ENCODE peak calls at places on chromosomes 12 and 14, in ten cellular contexts. Y is IMR-90, O is sigmoid colon, X is Peyer's patch, U is A549, R is ovary, I is spleen, P is endothelial cell of umbilical vein, A is vagina, V is HCT116. H is an unnamed sample.

GRCh38 chr14:68598621-68599447 is 194.0 kb downstream of the ZFP36L1 start:
- DNase-seq in P (peak), V (peak), U (peak), Y (peak), O (peak), I (peak), A (no peak), R (peak), X (peak), H (peak)

GRCh38 chr14:102862154-102862772 is 60.2 kb upstream of the AMN start:
- DNase-seq in I (no peak), A (no peak), Y (no peak), R (no peak), X (no peak), V (no peak), U (no peak), O (no peak), P (no peak), H (no peak)

GRCh38 chr14:68816183-68816942 is 23.5 kb upstream of the ZFP36L1 start:
- DNase-seq in A (no peak), P (peak), Y (peak), U (peak), O (peak), R (peak), I (peak), V (no peak), X (peak), H (peak)

GRCh38 chr14:66228267-66228970 is 257.8 kb upstream of the CCDC196 start:
- DNase-seq in Y (no peak), I (no peak), O (no peak), P (no peak), A (no peak), R (no peak), V (peak), U (peak), X (no peak), H (no peak)

GRCh38 chr14:69715725-69716482 is 51.0 kb upstream of the SRSF5 start:
- DNase-seq in I (no peak), U (no peak), R (peak), P (peak), V (no peak), O (peak), X (no peak), A (no peak), Y (peak), H (peak)

GRCh38 chr12:69949324-69949723 is 124.3 kb downstream of the MYRFL start:
- DNase-seq in R (no peak), O (no peak), A (no peak), Y (no peak), U (no peak), P (no peak), V (no peak), I (no peak), X (no peak), H (no peak)

GRCh38 chr12:1803736-1804135 is 16.6 kb upstream of the LRTM2 start:
- DNase-seq in O (no peak), P (no peak), U (no peak), Y (no peak), X (no peak), I (peak), R (no peak), V (no peak), A (no peak), H (no peak)

GRCh38 chr12:79689477-79690155 is 1.1 kb downstream of the PAWR start:
- DNase-seq in X (peak), Y (peak), O (no peak), I (peak), R (peak), V (no peak), P (peak), A (no peak), U (peak), H (peak)

GRCh38 chr12:52423661-52424503 is 10.3 kb downstream of the KRT75 start:
- DNase-seq in V (no peak), P (no peak), O (peak), U (no peak), A (no peak), Y (no peak), I (peak), R (no peak), X (no peak), H (no peak)

GRCh38 chr14:66403183-66403582 is 83.0 kb upstream of the CCDC196 start:
- DNase-seq in O (no peak), P (peak), A (no peak), I (no peak), V (no peak), Y (peak), R (no peak), X (no peak), U (peak), H (no peak)

GRCh38 chr12:81120961-81121360 is 43.1 kb downstream of the ACSS3 start:
- DNase-seq in P (no peak), Y (no peak), O (no peak), U (no peak), X (no peak), A (no peak), R (no peak), V (no peak), I (no peak), H (no peak)

GRCh38 chr12:89351489-89352241 is 636 bp downstream of the DUSP6 start:
- DNase-seq in O (peak), R (peak), Y (peak), P (no peak), U (peak), A (no peak), V (no peak), X (peak), I (peak), H (peak)

GRCh38 chr12:89353188-89353822 is 1.0 kb upstream of the DUSP6 start:
- DNase-seq in I (no peak), R (peak), U (peak), P (peak), X (peak), O (peak), Y (peak), V (peak), A (no peak), H (peak)

GRCh38 chr12:89352242-89352491 is 134 bp downstream of the DUSP6 start:
- DNase-seq in V (no peak), A (no peak), Y (no peak), R (no peak), U (no peak), X (no peak), I (no peak), O (no peak), P (no peak), H (no peak)

GRCh38 chr12:89353823-89354629 is 1.7 kb upstream of the DUSP6 start:
- DNase-seq in I (peak), X (peak), P (peak), V (peak), A (no peak), U (peak), R (peak), O (peak), Y (peak), H (peak)

DNA sequence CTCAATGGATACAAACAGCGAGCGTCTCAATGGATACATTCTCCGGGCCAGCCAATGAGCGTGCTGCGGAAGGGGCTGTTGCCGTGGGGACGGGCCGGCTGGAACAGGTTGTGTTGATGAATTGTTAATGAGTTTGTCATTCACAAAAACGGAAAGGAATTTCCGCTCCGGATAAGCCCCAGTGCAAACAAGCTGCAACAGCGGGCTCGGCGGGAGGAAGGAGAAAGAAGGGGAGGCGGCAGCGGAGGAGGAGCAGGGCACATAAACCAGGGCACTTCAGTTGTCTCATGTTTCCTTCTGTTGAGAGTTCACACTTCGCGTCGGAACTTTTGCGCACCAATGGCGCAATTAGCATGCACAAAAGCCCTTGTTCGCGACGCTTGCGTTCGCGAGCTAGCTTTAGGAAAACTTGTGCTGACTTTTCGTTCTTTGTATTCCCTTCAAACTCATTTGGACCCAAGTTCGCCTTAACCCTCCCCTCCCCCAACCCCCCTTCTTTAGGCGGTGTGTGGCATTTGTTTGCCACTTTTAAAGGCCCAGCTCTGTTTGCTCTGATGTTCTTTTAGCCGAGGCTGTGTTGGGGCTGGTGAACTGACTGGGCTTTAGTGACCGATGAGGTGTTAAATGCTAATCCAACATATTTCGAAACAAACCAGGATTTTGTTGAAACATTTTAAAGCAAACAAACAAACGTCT is at the start of gene DUSP6:
- DNase-seq in U (peak), X (peak), P (peak), I (peak), V (peak), R (peak), O (peak), A (no peak), Y (peak), H (peak)
- TF ChIP-seq POLR2A in U (peak), X (no peak), P (no peak), I (no peak), V (no peak), R (peak), O (peak), A (no peak), Y (no peak), H (no peak)

GRCh38 chr12:131795688-131796410 is 32.3 kb upstream of the MMP17 start:
- DNase-seq in O (no peak), V (no peak), A (no peak), U (no peak), I (no peak), P (no peak), Y (no peak), X (no peak), R (no peak), H (no peak)

GRCh38 chr12:131799195-131799594 is 29.0 kb upstream of the MMP17 start:
- DNase-seq in U (no peak), P (no peak), R (no peak), A (no peak), O (no peak), V (no peak), I (no peak), X (no peak), Y (no peak), H (no peak)

GRCh38 chr12:131796754-131797587 is 31.2 kb upstream of the MMP17 start:
- DNase-seq in Y (no peak), P (no peak), V (no peak), A (no peak), X (no peak), U (no peak), I (no peak), R (no peak), O (no peak), H (no peak)

GRCh38 chr12:131796411-131796736 is 31.8 kb upstream of the MMP17 start:
- DNase-seq in Y (no peak), R (no peak), I (no peak), V (no peak), O (no peak), U (no peak), P (no peak), X (no peak), A (no peak), H (no peak)

DNA sequence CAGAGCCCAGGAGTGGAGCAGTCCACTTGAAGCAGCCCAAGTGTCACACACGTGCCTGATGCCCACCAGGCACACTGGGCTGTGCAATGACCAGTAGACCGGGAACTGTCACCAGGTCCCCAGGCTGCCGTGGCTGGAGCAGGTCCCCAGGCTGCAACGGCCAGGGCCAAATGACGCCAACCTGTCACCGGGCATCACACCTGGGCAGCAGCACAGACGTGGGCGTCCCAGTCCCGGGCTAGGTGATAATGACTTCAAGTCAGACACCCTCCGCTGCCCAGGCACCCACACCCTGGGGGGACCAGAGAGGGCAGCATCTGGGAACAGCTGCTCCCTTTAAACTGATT is 30.6 kb upstream of the MMP17 start:
- DNase-seq in P (no peak), R (no peak), V (no peak), A (no peak), U (no peak), I (no peak), X (no peak), O (no peak), Y (no peak), H (no peak)
- TF ChIP-seq POLR2A in P (no peak), R (no peak), V (no peak), A (no peak), U (no peak), I (no peak), X (no peak), O (no peak), Y (no peak), H (no peak)

GRCh38 chr14:104752735-104753527 is at the start of gene SIVA1:
- DNase-seq in O (peak), U (peak), V (peak), P (peak), A (peak), I (peak), Y (peak), X (peak), R (peak), H (peak)

GRCh38 chr14:104750658-104751057 is 2.3 kb upstream of the SIVA1 start:
- DNase-seq in V (no peak), O (no peak), I (peak), P (no peak), R (no peak), A (no peak), X (no peak), Y (no peak), U (peak), H (no peak)

GRCh38 chr14:104753528-104754212 is 723 bp downstream of the SIVA1 start:
- DNase-seq in Y (no peak), P (peak), R (no peak), X (no peak), I (no peak), V (no peak), U (no peak), O (no peak), A (no peak), H (no peak)

GRCh38 chr14:104751539-104752337 is 1.2 kb upstream of the SIVA1 start:
- DNase-seq in X (no peak), P (no peak), A (no peak), U (no peak), I (peak), O (no peak), V (no peak), R (peak), Y (no peak), H (peak)

GRCh38 chr14:104752338-104752734 is 611 bp upstream of the SIVA1 start:
- DNase-seq in V (no peak), O (no peak), I (no peak), A (no peak), U (no peak), X (no peak), P (no peak), Y (no peak), R (no peak), H (no peak)
- TF ChIP-seq POLR2A in V (no peak), O (no peak), I (no peak), A (no peak), U (no peak), X (peak), P (peak), Y (no peak), R (no peak), H (peak)

GRCh38 chr12:124754949-124755800 is 108.5 kb downstream of the SCARB1 start:
- DNase-seq in U (no peak), I (peak), Y (peak), P (no peak), O (peak), A (no peak), R (peak), V (no peak), X (peak), H (peak)
- TF ChIP-seq POLR2A in U (no peak), I (no peak), Y (no peak), P (no peak), O (no peak), A (peak), R (no peak), V (no peak), X (no peak), H (peak)

GRCh38 chr12:116274552-116275375 is 2.7 kb downstream of the MED13L start:
- DNase-seq in P (no peak), U (no peak), I (no peak), X (no peak), V (no peak), Y (no peak), O (no peak), A (no peak), R (no peak), H (no peak)

GRCh38 chr12:116278259-116278595 is 734 bp upstream of the MED13L start:
- DNase-seq in Y (no peak), U (peak), X (no peak), A (no peak), R (no peak), P (no peak), O (no peak), V (no peak), I (no peak), H (no peak)

GRCh38 chr12:116278667-116279066 is 1.2 kb upstream of the MED13L start:
- DNase-seq in Y (no peak), U (no peak), X (no peak), R (no peak), I (no peak), O (no peak), P (no peak), V (no peak), A (no peak), H (no peak)

GRCh38 chr12:116276433-116277216 is 868 bp downstream of the MED13L start:
- DNase-seq in O (peak), Y (peak), A (no peak), V (no peak), R (peak), I (peak), X (peak), U (peak), P (peak), H (peak)

DNA sequence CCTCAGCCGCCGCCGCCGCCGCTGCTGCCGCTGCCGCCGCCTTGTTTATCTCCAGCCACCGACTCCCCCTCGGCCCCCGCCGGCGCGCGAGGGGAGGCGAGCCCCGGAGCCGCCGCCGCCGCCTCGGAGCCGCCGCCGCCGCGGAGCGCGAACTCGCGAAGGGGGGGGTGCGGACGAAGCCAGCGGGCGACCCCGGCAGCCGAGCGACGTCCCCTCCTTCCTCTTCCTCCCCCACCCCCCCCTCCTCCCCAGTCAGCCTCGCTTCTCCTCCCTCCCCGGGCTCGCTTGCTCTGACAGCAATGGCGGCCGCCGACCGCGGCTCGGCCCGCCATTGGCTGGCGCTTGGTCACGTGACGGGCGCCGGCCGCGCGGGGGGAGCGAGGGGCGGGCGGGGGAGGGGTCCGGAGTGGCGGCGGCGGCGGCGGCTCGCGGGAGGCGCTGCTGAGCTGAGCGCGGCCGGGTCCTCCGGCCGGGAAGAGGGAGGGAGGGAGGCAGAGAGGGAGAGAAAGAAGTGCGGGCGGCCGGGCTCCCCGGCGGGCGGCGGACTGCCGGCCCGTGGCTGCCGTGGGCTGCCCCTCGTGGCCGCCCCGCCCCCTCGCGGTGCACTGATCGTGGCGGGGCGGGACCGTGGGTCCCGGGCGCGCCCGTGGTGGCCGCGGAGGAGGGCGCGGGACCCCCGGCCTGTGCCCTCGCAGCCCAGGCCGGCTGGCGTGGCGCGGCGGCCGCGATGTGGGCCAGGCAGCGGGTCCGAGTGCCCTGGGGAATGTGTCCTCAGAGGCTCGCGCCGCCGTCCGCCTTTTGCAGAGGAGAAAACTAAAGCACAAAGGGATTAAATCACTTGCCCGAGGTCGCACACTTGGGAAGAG is at the start of gene MED13L:
- DNase-seq in O (peak), I (peak), R (peak), A (no peak), U (peak), Y (peak), X (peak), P (peak), V (peak), H (peak)
- TF ChIP-seq POLR2A in O (no peak), I (no peak), R (peak), A (peak), U (peak), Y (peak), X (peak), P (no peak), V (no peak), H (no peak)

GRCh38 chr14:55116246-55117030 is 12.6 kb upstream of the LGALS3 start:
- DNase-seq in O (peak), P (no peak), A (no peak), V (no peak), U (no peak), X (no peak), Y (no peak), R (no peak), I (no peak), H (no peak)
- TF ChIP-seq POLR2A in O (no peak), P (no peak), A (no peak), V (no peak), U (no peak), X (no peak), Y (no peak), R (no peak), I (no peak), H (no peak)

H was measured in heart left ventricle.